ENCODE peak calls at places on chromosomes 7 and 10, in six cellular contexts. N, F, J, W, T and Q are unnamed samples.

GRCh38 chr10:129946868-129947267 is 17.2 kb downstream of the EBF3 start:
- DNase-seq in N (no peak), F (no peak), J (no peak), W (no peak), T (no peak), Q (no peak)

GRCh38 chr10:59181668-59182067 is 5.2 kb downstream of the PHYHIPL start:
- DNase-seq in N (peak), F (no peak), J (no peak), W (no peak), T (peak), Q (no peak)

GRCh38 chr7:3194501-3195141 is 106.4 kb upstream of the SDK1 start:
- DNase-seq in N (peak), F (no peak), J (no peak), W (no peak), T (peak), Q (no peak)

GRCh38 chr7:134289423-134289822 is 27.3 kb downstream of the SLC35B4 start:
- DNase-seq in N (no peak), F (no peak), J (no peak), W (no peak), T (no peak), Q (no peak)

GRCh38 chr10:76675951-76676587 is 961.5 kb downstream of the KCNMA1 start:
- DNase-seq in N (no peak), F (no peak), J (no peak), W (no peak), T (peak), Q (no peak)

GRCh38 chr7:143376396-143376795 is 4.7 kb upstream of the ZYX start:
- DNase-seq in N (no peak), F (no peak), J (no peak), W (no peak), T (no peak), Q (no peak)

GRCh38 chr7:117621075-117621474 is 141.2 kb downstream of the CFTR start:
- DNase-seq in N (no peak), F (no peak), J (no peak), W (no peak), T (no peak), Q (no peak)

GRCh38 chr10:91700788-91701444 is 68.0 kb upstream of the PPP1R3C start:
- DNase-seq in N (no peak), F (no peak), J (no peak), W (no peak), T (peak), Q (no peak)

GRCh38 chr7:117212969-117213877 is 109.6 kb downstream of the WNT2 start:
- DNase-seq in N (peak), F (peak), J (peak), W (peak), T (peak), Q (peak)

GRCh38 chr7:27112960-27113949 is 10.8 kb upstream of the HOXA2 start:
- DNase-seq in N (peak), F (no peak), J (no peak), W (no peak), T (no peak), Q (no peak)

GRCh38 chr10:126352446-126352845 is 35.8 kb downstream of the ADAM12 start:
- DNase-seq in N (no peak), F (no peak), J (no peak), W (no peak), T (no peak), Q (no peak)

GRCh38 chr7:7002416-7003062 is 176.5 kb upstream of the CCZ1B start:
- DNase-seq in N (no peak), F (no peak), J (no peak), W (no peak), T (no peak), Q (no peak)

GRCh38 chr10:2166061-2166460 is 428.7 kb upstream of the ADARB2 start:
- DNase-seq in N (no peak), F (no peak), J (no peak), W (no peak), T (no peak), Q (no peak)

GRCh38 chr10:111076191-111076681 is 593 bp upstream of the ADRA2A start:
- DNase-seq in N (peak), F (no peak), J (no peak), W (peak), T (peak), Q (peak)

GRCh38 chr10:75431180-75432111 is at the start of gene LRMDA:
- DNase-seq in N (no peak), F (no peak), J (no peak), W (no peak), T (no peak), Q (no peak)

GRCh38 chr10:19158358-19158757 is 109.8 kb downstream of the MALRD1 start:
- DNase-seq in N (no peak), F (no peak), J (no peak), W (no peak), T (no peak), Q (no peak)

GRCh38 chr7:100583132-100584045 is 2.5 kb downstream of the LRCH4 start:
- DNase-seq in N (no peak), F (peak), J (no peak), W (no peak), T (peak), Q (peak)

GRCh38 chr7:42480304-42480665 is 243.3 kb upstream of the GLI3 start:
- DNase-seq in N (no peak), F (no peak), J (no peak), W (no peak), T (no peak), Q (no peak)

GRCh38 chr10:2876032-2876431 is 191.3 kb upstream of the PFKP start:
- DNase-seq in N (no peak), F (no peak), J (no peak), W (no peak), T (no peak), Q (no peak)

GRCh38 chr7:141264511-141264910 is 190.6 kb downstream of the TMEM178B start:
- DNase-seq in N (no peak), F (no peak), J (no peak), W (no peak), T (no peak), Q (no peak)

GRCh38 chr7:12719978-12720377 is 32.5 kb downstream of the ARL4A start:
- DNase-seq in N (no peak), F (no peak), J (no peak), W (no peak), T (no peak), Q (no peak)

GRCh38 chr10:69385454-69386350 is 31.0 kb downstream of the TACR2 start:
- DNase-seq in N (no peak), F (no peak), J (no peak), W (no peak), T (no peak), Q (no peak)

GRCh38 chr7:40884226-40884625 is 749.4 kb downstream of the SUGCT start:
- DNase-seq in N (no peak), F (no peak), J (no peak), W (no peak), T (no peak), Q (no peak)